ENCODE peak calls at places on chromosomes 5 and 9, in seven cellular contexts. One of them, this sample, is unnamed.

GRCh38 chr5:64505769-64506566 is at the start of gene RGS7BP:
- DNase-seq in stimulated activated CD4-positive, alpha-beta T cell treated with anti-CD3 and anti-CD28 coated beads, Interleukin-1b, Interleukin-23, amount 100 ng/mL, for 4 hours: no peak
- DNase-seq in kidney glomerular epithelial cell: peak
- DNase-seq in HCEC 1CT: peak
- DNase-seq in T-helper 1 cell: no peak
- DNase-seq in prostate gland: peak
- DNase-seq in upper lobe of right lung: peak
- DNase-seq in this sample: peak

GRCh38 chr5:132684922-132685720 is 11.3 kb downstream of the IL4 start:
- DNase-seq in stimulated activated CD4-positive, alpha-beta T cell treated with anti-CD3 and anti-CD28 coated beads, Interleukin-1b, Interleukin-23, amount 100 ng/mL, for 4 hours: no peak
- DNase-seq in kidney glomerular epithelial cell: no peak
- DNase-seq in HCEC 1CT: no peak
- DNase-seq in T-helper 1 cell: no peak
- DNase-seq in prostate gland: no peak
- DNase-seq in upper lobe of right lung: no peak
- DNase-seq in this sample: no peak

GRCh38 chr9:121278535-121279169 is 10.7 kb downstream of the GSN start:
- DNase-seq in stimulated activated CD4-positive, alpha-beta T cell treated with anti-CD3 and anti-CD28 coated beads, Interleukin-1b, Interleukin-23, amount 100 ng/mL, for 4 hours: no peak
- DNase-seq in kidney glomerular epithelial cell: peak
- DNase-seq in HCEC 1CT: peak
- DNase-seq in T-helper 1 cell: no peak
- DNase-seq in prostate gland: peak
- DNase-seq in upper lobe of right lung: no peak
- DNase-seq in this sample: no peak

GRCh38 chr5:14223372-14223771 is 80.2 kb downstream of the TRIO start:
- DNase-seq in stimulated activated CD4-positive, alpha-beta T cell treated with anti-CD3 and anti-CD28 coated beads, Interleukin-1b, Interleukin-23, amount 100 ng/mL, for 4 hours: no peak
- DNase-seq in kidney glomerular epithelial cell: no peak
- DNase-seq in HCEC 1CT: no peak
- DNase-seq in T-helper 1 cell: no peak
- DNase-seq in prostate gland: no peak
- DNase-seq in upper lobe of right lung: no peak
- DNase-seq in this sample: no peak

GRCh38 chr5:6162175-6162574 is 216.2 kb downstream of the MED10 start:
- DNase-seq in stimulated activated CD4-positive, alpha-beta T cell treated with anti-CD3 and anti-CD28 coated beads, Interleukin-1b, Interleukin-23, amount 100 ng/mL, for 4 hours: no peak
- DNase-seq in kidney glomerular epithelial cell: no peak
- DNase-seq in HCEC 1CT: no peak
- DNase-seq in T-helper 1 cell: no peak
- DNase-seq in prostate gland: no peak
- DNase-seq in upper lobe of right lung: no peak
- DNase-seq in this sample: no peak

GRCh38 chr9:35660966-35661413 is 2.9 kb downstream of the CCDC107 start:
- DNase-seq in stimulated activated CD4-positive, alpha-beta T cell treated with anti-CD3 and anti-CD28 coated beads, Interleukin-1b, Interleukin-23, amount 100 ng/mL, for 4 hours: no peak
- DNase-seq in kidney glomerular epithelial cell: no peak
- DNase-seq in HCEC 1CT: peak
- DNase-seq in T-helper 1 cell: no peak
- DNase-seq in prostate gland: no peak
- DNase-seq in upper lobe of right lung: no peak
- DNase-seq in this sample: no peak

GRCh38 chr9:113608082-113608685 is 144.7 kb downstream of the RGS3 start:
- DNase-seq in stimulated activated CD4-positive, alpha-beta T cell treated with anti-CD3 and anti-CD28 coated beads, Interleukin-1b, Interleukin-23, amount 100 ng/mL, for 4 hours: no peak
- DNase-seq in kidney glomerular epithelial cell: no peak
- DNase-seq in HCEC 1CT: peak
- DNase-seq in T-helper 1 cell: no peak
- DNase-seq in prostate gland: no peak
- DNase-seq in upper lobe of right lung: no peak
- DNase-seq in this sample: no peak

GRCh38 chr5:146205499-146206202 is 2.2 kb downstream of the RBM27 start:
- DNase-seq in stimulated activated CD4-positive, alpha-beta T cell treated with anti-CD3 and anti-CD28 coated beads, Interleukin-1b, Interleukin-23, amount 100 ng/mL, for 4 hours: no peak
- DNase-seq in kidney glomerular epithelial cell: no peak
- DNase-seq in HCEC 1CT: no peak
- DNase-seq in T-helper 1 cell: no peak
- DNase-seq in prostate gland: no peak
- DNase-seq in upper lobe of right lung: no peak
- DNase-seq in this sample: no peak

GRCh38 chr9:95516736-95517558 is at the start of gene PTCH1:
- DNase-seq in stimulated activated CD4-positive, alpha-beta T cell treated with anti-CD3 and anti-CD28 coated beads, Interleukin-1b, Interleukin-23, amount 100 ng/mL, for 4 hours: no peak
- DNase-seq in kidney glomerular epithelial cell: peak
- DNase-seq in HCEC 1CT: peak
- DNase-seq in T-helper 1 cell: peak
- DNase-seq in prostate gland: peak
- DNase-seq in upper lobe of right lung: peak
- DNase-seq in this sample: peak

GRCh38 chr5:88675159-88675757 is 207.7 kb downstream of the MEF2C start:
- DNase-seq in stimulated activated CD4-positive, alpha-beta T cell treated with anti-CD3 and anti-CD28 coated beads, Interleukin-1b, Interleukin-23, amount 100 ng/mL, for 4 hours: no peak
- DNase-seq in kidney glomerular epithelial cell: no peak
- DNase-seq in HCEC 1CT: no peak
- DNase-seq in T-helper 1 cell: no peak
- DNase-seq in prostate gland: no peak
- DNase-seq in upper lobe of right lung: no peak
- DNase-seq in this sample: no peak

GRCh38 chr5:139709587-139710369 is 61.6 kb downstream of the CXXC5 start:
- DNase-seq in stimulated activated CD4-positive, alpha-beta T cell treated with anti-CD3 and anti-CD28 coated beads, Interleukin-1b, Interleukin-23, amount 100 ng/mL, for 4 hours: no peak
- DNase-seq in kidney glomerular epithelial cell: no peak
- DNase-seq in HCEC 1CT: no peak
- DNase-seq in T-helper 1 cell: no peak
- DNase-seq in prostate gland: no peak
- DNase-seq in upper lobe of right lung: no peak
- DNase-seq in this sample: no peak

GRCh38 chr5:59322058-59322457 is 571.5 kb downstream of the PDE4D start:
- DNase-seq in stimulated activated CD4-positive, alpha-beta T cell treated with anti-CD3 and anti-CD28 coated beads, Interleukin-1b, Interleukin-23, amount 100 ng/mL, for 4 hours: no peak
- DNase-seq in kidney glomerular epithelial cell: no peak
- DNase-seq in HCEC 1CT: no peak
- DNase-seq in T-helper 1 cell: no peak
- DNase-seq in prostate gland: no peak
- DNase-seq in upper lobe of right lung: no peak
- DNase-seq in this sample: no peak

GRCh38 chr9:126696764-126697145 is 83.0 kb downstream of the LMX1B start:
- DNase-seq in stimulated activated CD4-positive, alpha-beta T cell treated with anti-CD3 and anti-CD28 coated beads, Interleukin-1b, Interleukin-23, amount 100 ng/mL, for 4 hours: no peak
- DNase-seq in kidney glomerular epithelial cell: no peak
- DNase-seq in HCEC 1CT: no peak
- DNase-seq in T-helper 1 cell: no peak
- DNase-seq in prostate gland: no peak
- DNase-seq in upper lobe of right lung: peak
- DNase-seq in this sample: no peak

GRCh38 chr5:133051117-133051546 is 681 bp upstream of the HSPA4 start:
- DNase-seq in stimulated activated CD4-positive, alpha-beta T cell treated with anti-CD3 and anti-CD28 coated beads, Interleukin-1b, Interleukin-23, amount 100 ng/mL, for 4 hours: peak
- DNase-seq in kidney glomerular epithelial cell: no peak
- DNase-seq in HCEC 1CT: no peak
- DNase-seq in T-helper 1 cell: no peak
- DNase-seq in prostate gland: no peak
- DNase-seq in upper lobe of right lung: no peak
- DNase-seq in this sample: no peak

GRCh38 chr9:95757483-95757882 is 118.0 kb upstream of the ERCC6L2 start:
- DNase-seq in stimulated activated CD4-positive, alpha-beta T cell treated with anti-CD3 and anti-CD28 coated beads, Interleukin-1b, Interleukin-23, amount 100 ng/mL, for 4 hours: no peak
- DNase-seq in kidney glomerular epithelial cell: no peak
- DNase-seq in HCEC 1CT: no peak
- DNase-seq in T-helper 1 cell: no peak
- DNase-seq in prostate gland: no peak
- DNase-seq in upper lobe of right lung: no peak
- DNase-seq in this sample: no peak

GRCh38 chr9:4495537-4495936 is 5.3 kb downstream of the SLC1A1 start:
- DNase-seq in stimulated activated CD4-positive, alpha-beta T cell treated with anti-CD3 and anti-CD28 coated beads, Interleukin-1b, Interleukin-23, amount 100 ng/mL, for 4 hours: no peak
- DNase-seq in kidney glomerular epithelial cell: no peak
- DNase-seq in HCEC 1CT: no peak
- DNase-seq in T-helper 1 cell: no peak
- DNase-seq in prostate gland: no peak
- DNase-seq in upper lobe of right lung: no peak
- DNase-seq in this sample: no peak

GRCh38 chr5:78495800-78496199 is 135.4 kb downstream of the SCAMP1 start:
- DNase-seq in stimulated activated CD4-positive, alpha-beta T cell treated with anti-CD3 and anti-CD28 coated beads, Interleukin-1b, Interleukin-23, amount 100 ng/mL, for 4 hours: no peak
- DNase-seq in kidney glomerular epithelial cell: no peak
- DNase-seq in HCEC 1CT: no peak
- DNase-seq in T-helper 1 cell: no peak
- DNase-seq in prostate gland: no peak
- DNase-seq in upper lobe of right lung: no peak
- DNase-seq in this sample: no peak

GRCh38 chr9:75930766-75931311 is 40.4 kb downstream of the PCSK5 start:
- DNase-seq in stimulated activated CD4-positive, alpha-beta T cell treated with anti-CD3 and anti-CD28 coated beads, Interleukin-1b, Interleukin-23, amount 100 ng/mL, for 4 hours: no peak
- DNase-seq in kidney glomerular epithelial cell: no peak
- DNase-seq in HCEC 1CT: no peak
- DNase-seq in T-helper 1 cell: no peak
- DNase-seq in prostate gland: no peak
- DNase-seq in upper lobe of right lung: peak
- DNase-seq in this sample: no peak

GRCh38 chr5:11468334-11469039 is 435.8 kb downstream of the CTNND2 start:
- DNase-seq in stimulated activated CD4-positive, alpha-beta T cell treated with anti-CD3 and anti-CD28 coated beads, Interleukin-1b, Interleukin-23, amount 100 ng/mL, for 4 hours: no peak
- DNase-seq in kidney glomerular epithelial cell: peak
- DNase-seq in HCEC 1CT: peak
- DNase-seq in T-helper 1 cell: no peak
- DNase-seq in prostate gland: no peak
- DNase-seq in upper lobe of right lung: no peak
- DNase-seq in this sample: no peak

GRCh38 chr5:34452170-34452828 is 203.8 kb upstream of the RAI14 start:
- DNase-seq in stimulated activated CD4-positive, alpha-beta T cell treated with anti-CD3 and anti-CD28 coated beads, Interleukin-1b, Interleukin-23, amount 100 ng/mL, for 4 hours: no peak
- DNase-seq in kidney glomerular epithelial cell: no peak
- DNase-seq in HCEC 1CT: peak
- DNase-seq in T-helper 1 cell: no peak
- DNase-seq in prostate gland: no peak
- DNase-seq in upper lobe of right lung: no peak
- DNase-seq in this sample: no peak